ENCODE peak calls at places on chromosome 19, in five cellular contexts. V is stimulated activated CD8-positive, alpha-beta memory T cell treated with anti-CD3 and anti-CD28 coated beads, Interleukin-15, amount 100 ng/mL, for 1 hour; F is NCI-H748 treated with DMSO at 0.1 percent for 48 hours; E is head of caudate nucleus; L is foreskin fibroblast. J is an unnamed sample.

GRCh38 chr19:5891938-5892771 is 11.4 kb downstream of the NDUFA11 start:
- DNase-seq in L (peak), F (peak), V (no peak), E (peak), J (no peak)

GRCh38 chr19:37855098-37855497 is 51.3 kb downstream of the WDR87 start:
- DNase-seq in F (no peak), V (no peak), L (peak), E (peak), J (no peak)

GRCh38 chr19:46904114-46905060 is 43.6 kb downstream of the ARHGAP35 start:
- DNase-seq in V (no peak), F (no peak), L (peak), E (no peak), J (no peak)

GRCh38 chr19:10713317-10713716 is 4.6 kb upstream of the DNM2 start:
- DNase-seq in F (no peak), E (no peak), V (no peak), L (no peak), J (no peak)

GRCh38 chr19:53903055-53903680 is 5.9 kb upstream of the CACNG7 start:
- DNase-seq in E (no peak), V (no peak), L (peak), F (peak), J (no peak)

GRCh38 chr19:2500861-2501260 is 24.9 kb downstream of the GADD45B start:
- DNase-seq in E (no peak), F (no peak), L (no peak), V (no peak), J (no peak)

GRCh38 chr19:42255766-42256750 is 1.1 kb upstream of the ERF start:
- DNase-seq in F (peak), E (peak), V (no peak), L (peak), J (no peak)

GRCh38 chr19:16184665-16185122 is 516 bp upstream of the FAM32A start:
- DNase-seq in F (no peak), E (no peak), V (no peak), L (no peak), J (no peak)

GRCh38 chr19:294819-295686 is 3.9 kb upstream of the PLPP2 start:
- DNase-seq in F (peak), L (peak), E (peak), V (peak), J (no peak)

GRCh38 chr19:50315773-50316448 is 13.3 kb downstream of the KCNC3 start:
- DNase-seq in E (peak), F (peak), V (no peak), L (no peak), J (no peak)

GRCh38 chr19:46924874-46925547 is 64.2 kb downstream of the ARHGAP35 start:
- DNase-seq in E (no peak), F (no peak), L (no peak), V (no peak), J (peak)

GRCh38 chr19:47821460-47822020 is at the start of gene CRX:
- DNase-seq in L (no peak), E (no peak), V (no peak), F (no peak), J (no peak)

GRCh38 chr19:48726573-48726972 is 7.0 kb upstream of the MAMSTR start:
- DNase-seq in V (no peak), F (no peak), L (no peak), E (no peak), J (no peak)

GRCh38 chr19:611506-611869 is 21.8 kb downstream of the HCN2 start:
- DNase-seq in V (no peak), L (peak), F (no peak), E (no peak), J (no peak)

GRCh38 chr19:5547881-5548280 is 19.9 kb downstream of the TINCR start:
- DNase-seq in L (peak), E (no peak), F (no peak), V (no peak), J (no peak)

GRCh38 chr19:3346677-3347353 is 19.6 kb upstream of the NFIC start:
- DNase-seq in L (peak), V (no peak), E (peak), F (no peak), J (no peak)

GRCh38 chr19:18743281-18743825 is 47.8 kb downstream of the COMP start:
- DNase-seq in E (no peak), F (no peak), L (peak), V (no peak), J (peak)

J was measured in CMK.